ENCODE peak calls at places on chromosomes 4 and X, in five cellular contexts. D is sigmoid colon, X is stomach, O is ovary, U is K562. E is an unnamed sample.

GRCh38 chr4:80015407-80016189 is 57.4 kb downstream of the ANTXR2 start:
- DNase-seq in O (no peak), U (no peak), X (no peak), D (no peak), E (no peak)

GRCh38 chr4:53267026-53267425 is 98.8 kb downstream of the SCFD2 start:
- DNase-seq in U (no peak), O (no peak), D (no peak), X (no peak), E (no peak)

GRCh38 chr4:180521181-180521580 is 1722.0 kb upstream of the TENM3 start:
- DNase-seq in X (no peak), U (no peak), O (no peak), D (no peak), E (no peak)

GRCh38 chrX:46649421-46650260 is 76.1 kb downstream of the CHST7 start:
- DNase-seq in D (peak; percentile 75), U (no peak), O (peak; percentile 60), X (peak; percentile 28), E (peak; percentile 40)

GRCh38 chr4:83011779-83012630 is 1.4 kb upstream of the LIN54 start:
- DNase-seq in X (peak; percentile 51), O (peak; percentile 35), U (no peak), D (peak; percentile 71), E (peak; percentile 51)

GRCh38 chrX:153334654-153335295 is 822 bp downstream of the ZNF275 start:
- DNase-seq in U (peak; percentile 30), X (no peak), D (no peak), O (no peak), E (no peak)

GRCh38 chr4:183098080-183098722 is 856 bp upstream of the WWC2 start:
- DNase-seq in O (peak; percentile 58), U (peak; percentile 62), D (peak; percentile 79), X (peak; percentile 56), E (peak; percentile 56)

GRCh38 chr4:127959794-127960193 is 5.2 kb downstream of the MFSD8 start:
- DNase-seq in X (no peak), O (no peak), U (no peak), D (no peak), E (no peak)

GRCh38 chrX:31435592-31435991 is 363.8 kb upstream of the FTHL17 start:
- DNase-seq in O (no peak), U (no peak), D (no peak), X (no peak), E (peak; percentile 1)

GRCh38 chrX:44101300-44101699 is 128.1 kb upstream of the NDP start:
- DNase-seq in D (no peak), O (no peak), X (no peak), U (no peak), E (no peak)

GRCh38 chr4:153318696-153319320 is 25.7 kb upstream of the MND1 start:
- DNase-seq in D (no peak), U (peak; percentile 18), X (peak; percentile 31), O (no peak), E (peak; percentile 51)

GRCh38 chr4:74608151-74608949 is 163.4 kb downstream of the AREG start:
- DNase-seq in X (no peak), U (no peak), O (no peak), D (no peak), E (no peak)

GRCh38 chr4:57612279-57612678 is 502.1 kb upstream of the IGFBP7 start:
- DNase-seq in O (no peak), U (no peak), D (no peak), X (no peak), E (no peak)

GRCh38 chr4:162681212-162681611 is 485.5 kb downstream of the NAF1 start:
- DNase-seq in D (no peak), X (no peak), U (no peak), O (no peak), E (no peak)

GRCh38 chr4:160595646-160596045 is 1492.8 kb downstream of the RAPGEF2 start:
- DNase-seq in U (no peak), X (no peak), D (no peak), O (no peak), E (no peak)

GRCh38 chr4:113471141-113471860 is 290.2 kb downstream of the CAMK2D start:
- DNase-seq in O (no peak), U (no peak), D (no peak), X (no peak), E (no peak)

GRCh38 chrX:17860811-17861495 is at the start of gene RAI2:
- DNase-seq in U (peak; percentile 57), X (peak; percentile 59), O (peak; percentile 55), D (peak; percentile 72), E (peak; percentile 64)

GRCh38 chr4:176052744-176053143 is 12.9 kb upstream of the WDR17 start:
- DNase-seq in X (no peak), U (no peak), D (no peak), O (no peak), E (no peak)

GRCh38 chrX:13428055-13428786 is 108.4 kb upstream of the ATXN3L start:
- DNase-seq in D (no peak), O (no peak), X (no peak), U (no peak), E (no peak)

GRCh38 chr4:36303430-36304137 is 22.2 kb downstream of the DTHD1 start:
- DNase-seq in O (no peak), X (no peak), U (no peak), D (no peak), E (no peak)

GRCh38 chr4:20987191-20987590 is 286.9 kb downstream of the PACRGL start:
- DNase-seq in O (no peak), D (no peak), U (no peak), X (no peak), E (no peak)

GRCh38 chr4:184506527-184507121 is 32.3 kb upstream of the IRF2 start:
- DNase-seq in O (no peak), X (no peak), U (no peak), D (no peak), E (no peak)

GRCh38 chrX:13666836-13667235 is 13.9 kb downstream of the TCEANC start:
- DNase-seq in X (no peak), D (no peak), O (no peak), U (no peak), E (peak; percentile 50)

GRCh38 chr4:184932343-184932742 is 85.9 kb upstream of the HELT start:
- DNase-seq in D (no peak), X (no peak), U (no peak), O (no peak), E (no peak)

GRCh38 chr4:152591361-152591760 is 55.5 kb upstream of the FBXW7 start:
- DNase-seq in X (peak; percentile 61), U (no peak), O (peak; percentile 14), D (peak; percentile 85), E (peak; percentile 34)

GRCh38 chrX:23341452-23341851 is 6.8 kb downstream of the PTCHD1 start:
- DNase-seq in X (no peak), D (no peak), O (no peak), U (no peak), E (no peak)

DNA sequence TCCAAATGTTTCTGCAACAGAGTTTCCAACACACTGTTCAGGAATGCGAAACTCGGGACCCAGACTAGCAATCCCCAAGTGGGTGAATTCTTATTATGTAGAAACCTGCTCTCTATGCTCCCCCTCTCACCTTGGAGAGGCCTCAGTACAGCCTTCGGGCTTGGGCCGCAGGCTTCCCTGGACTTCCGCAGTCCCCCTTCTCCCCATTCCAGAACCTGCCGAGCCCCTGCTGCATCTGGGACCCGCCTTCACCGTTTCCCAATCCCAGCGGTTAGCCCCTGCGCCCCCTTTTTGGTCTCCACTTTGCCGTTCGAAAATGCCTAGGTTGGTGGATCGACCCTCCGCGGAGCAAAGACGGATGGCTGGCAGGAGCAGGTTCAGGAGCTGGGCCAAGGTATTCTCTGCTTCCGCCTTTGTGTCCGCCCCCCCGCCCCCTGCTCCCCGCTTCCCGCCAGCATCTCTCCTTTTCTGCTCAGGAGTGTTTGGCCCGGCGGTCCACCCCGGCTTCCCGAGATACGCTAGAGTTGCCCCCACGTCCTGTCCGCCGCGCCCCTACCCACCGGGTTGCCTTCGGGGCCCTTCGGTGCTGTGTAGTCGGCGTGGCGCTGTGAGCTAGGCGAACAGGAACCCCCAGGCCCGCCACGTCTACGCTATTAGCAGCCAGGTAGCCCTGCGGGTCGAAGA is 11.5 kb downstream of the HAND2 start:
- DNase-seq in U (no peak), D (peak; percentile 80), X (no peak), O (no peak), E (no peak)
- H3K4me1 ChIP-seq in U (peaks cover 21% of the 10 kb centered on the region), D (no peaks in the 10 kb centered on the region), X (peaks cover 49% of the 10 kb centered on the region), O (peaks cover 8% of the 10 kb centered on the region), E (peaks cover 14% of the 10 kb centered on the region)

DNA sequence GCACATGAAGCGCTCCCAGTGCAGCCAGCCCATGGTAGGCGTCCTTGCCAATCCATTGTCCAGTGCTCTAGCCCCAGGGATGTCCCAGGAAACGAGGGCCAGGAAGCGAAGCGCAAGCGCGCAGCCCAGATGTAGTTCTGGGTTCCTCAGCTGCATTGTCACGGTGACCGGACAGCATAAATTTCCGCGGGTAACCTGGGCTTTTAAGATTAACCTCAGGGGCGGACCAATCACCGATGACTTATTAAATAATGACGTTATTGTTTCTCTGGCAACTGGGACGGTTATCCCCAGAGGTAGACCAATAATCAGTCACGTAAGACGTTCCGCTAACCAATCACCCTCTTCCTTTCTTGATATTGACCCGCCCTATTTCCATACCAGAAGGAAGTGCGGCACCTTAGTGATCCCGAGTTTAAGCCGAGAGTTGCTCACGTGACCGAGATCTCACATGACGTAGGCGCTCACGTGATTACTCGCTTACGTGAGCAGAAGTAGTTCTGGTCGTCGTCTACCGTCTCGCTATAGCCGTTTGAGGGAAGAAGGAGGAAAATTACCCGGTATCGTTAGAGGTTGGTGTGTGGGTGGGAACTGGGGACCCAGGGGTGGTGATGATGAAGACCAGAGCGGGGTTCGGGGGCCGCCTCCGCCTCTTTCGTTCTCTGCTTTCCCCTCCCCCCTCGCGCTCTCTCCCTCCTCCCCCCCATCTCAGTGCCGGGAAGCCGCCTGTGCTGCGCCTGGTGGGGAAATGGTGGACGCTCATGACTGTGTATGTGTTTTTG is at the start of the genes GLA and HNRNPH2:
- DNase-seq in X (peak; percentile 91), U (peak; percentile 88), D (peak; percentile 96), O (peak; percentile 86), E (peak; percentile 92)
- TF ChIP-seq POLR2A in X (peak; percentile 89), U (peak; percentile 82), D (peak; percentile 93), O (peak; percentile 91), E (peak; percentile 96)

DNA sequence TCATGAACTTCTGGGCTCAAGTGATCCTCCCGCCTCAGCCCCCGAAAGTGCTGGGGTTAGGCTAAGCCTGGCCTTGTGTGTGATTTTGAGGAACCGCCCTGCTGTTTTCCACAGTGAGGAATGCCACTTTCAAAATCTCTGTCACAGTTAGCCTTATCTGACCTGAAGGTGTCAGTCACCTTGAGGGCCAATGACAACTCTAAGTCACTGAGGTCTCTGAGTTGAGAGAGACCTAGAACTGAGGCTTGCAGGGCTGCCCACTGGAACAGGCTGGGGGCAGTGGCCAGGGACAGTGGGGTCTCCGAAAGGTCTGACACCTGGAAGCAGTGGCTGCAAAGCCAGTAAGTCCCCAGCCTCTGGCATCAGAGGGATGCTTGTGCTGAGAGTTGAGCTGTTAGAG is 6.1 kb downstream of the TADA2B start:
- DNase-seq in U (no peak), O (no peak), D (no peak), X (no peak), E (no peak)
- H3K4me1 ChIP-seq in U (peaks cover 59% of the 10 kb centered on the region), O (peaks cover 35% of the 10 kb centered on the region), D (no peaks in the 10 kb centered on the region), X (peaks cover 97% of the 10 kb centered on the region), E (peaks cover 74% of the 10 kb centered on the region)

GRCh38 chr4:3071811-3072210 is 2.5 kb downstream of the HTT-AS start:
- DNase-seq in D (no peak), O (no peak), U (no peak), X (no peak), E (no peak)

GRCh38 chr4:3074846-3075651 is 568 bp downstream of the HTT start:
- DNase-seq in O (peak; percentile 24), U (peak; percentile 70), D (peak; percentile 73), X (peak; percentile 42), E (peak; percentile 48)

GRCh38 chr4:3075652-3075981 is 1.1 kb downstream of the HTT start:
- DNase-seq in D (no peak), U (peak; percentile 63), X (no peak), O (no peak), E (no peak)

GRCh38 chr4:3073158-3074077 is 920 bp downstream of the HTT-AS start:
- DNase-seq in D (peak; percentile 74), U (no peak), O (peak; percentile 39), X (no peak), E (peak; percentile 13)

GRCh38 chr4:3074078-3074845 is at the start of the genes HTT and HTT-AS:
- DNase-seq in X (peak; percentile 98), U (peak; percentile 98), D (peak; percentile 98), O (peak; percentile 97), E (peak; percentile 98)
- TF ChIP-seq POLR2A in X (no peak), U (peak; percentile 88), D (peak; percentile 49), O (peak; percentile 47), E (peak; percentile 78)

E was measured in body of pancreas.